ENCODE peak calls at places on chromosomes 4 and X, in five cellular contexts. L, E, M, J and Z are unnamed samples.

GRCh38 chrX:69107231-69107739 is 58.0 kb downstream of the PJA1 start:
- DNase-seq in L (no peak), E (no peak), M (no peak), J (peak; percentile 42), Z (no peak)

GRCh38 chrX:48785525-48786214 is 720 bp upstream of the GATA1 start:
- DNase-seq in L (no peak), E (no peak), M (no peak), J (no peak), Z (no peak)

GRCh38 chrX:18753603-18754002 is 46.2 kb downstream of the PPEF1 start:
- DNase-seq in L (no peak), E (no peak), M (no peak), J (no peak), Z (no peak)

GRCh38 chr4:153207561-153207960 is 3.3 kb downstream of the TRIM2 start:
- DNase-seq in L (peak; percentile 30), E (peak; percentile 28), M (no peak), J (peak; percentile 53), Z (no peak)

GRCh38 chr4:77193511-77194236 is 36.7 kb downstream of the CCNG2 start:
- DNase-seq in L (no peak), E (no peak), M (peak; percentile 15), J (no peak), Z (peak; percentile 7)

GRCh38 chr4:173264245-173264959 is 69.8 kb downstream of the HMGB2 start:
- DNase-seq in L (peak; percentile 85), E (no peak), M (no peak), J (peak; percentile 58), Z (no peak)

GRCh38 chrX:33210156-33210555 is 1.2 kb downstream of the DMD start:
- DNase-seq in L (no peak), E (no peak), M (no peak), J (no peak), Z (no peak)

GRCh38 chrX:154546354-154547244 is at the start of gene G6PD:
- DNase-seq in L (peak; percentile 49), E (peak; percentile 43), M (no peak), J (peak; percentile 78), Z (no peak)

GRCh38 chrX:104795804-104796203 is 229.8 kb downstream of the IL1RAPL2 start:
- DNase-seq in L (no peak), E (no peak), M (no peak), J (no peak), Z (no peak)

GRCh38 chrX:141879616-141880015 is 24.1 kb upstream of the MAGEC1 start:
- DNase-seq in L (no peak), E (no peak), M (no peak), J (no peak), Z (no peak)

GRCh38 chr4:8381814-8382581 is 58.5 kb downstream of the ACOX3 start:
- DNase-seq in L (no peak), E (peak; percentile 8), M (no peak), J (no peak), Z (no peak)

DNA sequence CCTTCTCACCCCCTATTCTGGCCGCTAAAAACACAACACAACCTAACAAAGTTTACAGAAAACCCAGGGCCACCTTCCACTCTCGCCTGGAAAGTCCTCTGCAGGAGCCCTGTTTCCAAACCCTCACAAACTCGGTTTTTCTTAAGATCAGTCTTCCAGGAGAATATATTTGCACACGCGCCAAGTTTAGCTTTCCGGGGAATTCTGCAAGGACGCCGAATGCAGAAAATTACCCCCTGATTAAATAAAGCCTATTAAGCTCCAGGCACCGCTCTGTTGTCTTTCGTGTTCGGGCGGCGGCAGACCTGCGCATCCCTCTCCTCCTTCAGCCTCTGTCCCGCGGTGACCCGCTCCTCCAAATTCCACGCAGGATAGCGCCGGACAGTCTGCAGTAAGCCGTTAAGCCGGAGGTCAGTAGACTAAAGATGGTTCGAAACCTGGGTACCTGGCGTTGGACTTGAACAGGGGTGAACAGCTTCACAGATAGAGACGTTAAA is 5.0 kb downstream of the MSX1 start:
- DNase-seq in L (no peak), E (no peak), M (no peak), J (no peak), Z (no peak)
- H3K4me1 ChIP-seq in L (no peaks in the 10 kb centered on the region), E (peaks cover 9% of the 10 kb centered on the region), M (peaks cover 18% of the 10 kb centered on the region), J (peaks cover 52% of the 10 kb centered on the region), Z (peaks cover 11% of the 10 kb centered on the region)

GRCh38 chr4:128444544-128445302 is 157.1 kb upstream of the PGRMC2 start:
- DNase-seq in L (peak; percentile 48), E (no peak), M (no peak), J (no peak), Z (no peak)

GRCh38 chr4:128450326-128451120 is 162.9 kb upstream of the PGRMC2 start:
- DNase-seq in L (no peak), E (no peak), M (no peak), J (no peak), Z (no peak)

GRCh38 chr4:128452415-128452814 is 164.8 kb upstream of the PGRMC2 start:
- DNase-seq in L (no peak), E (no peak), M (no peak), J (no peak), Z (no peak)

GRCh38 chr4:128451270-128451905 is 163.8 kb upstream of the PGRMC2 start:
- DNase-seq in L (no peak), E (no peak), M (no peak), J (no peak), Z (no peak)

DNA sequence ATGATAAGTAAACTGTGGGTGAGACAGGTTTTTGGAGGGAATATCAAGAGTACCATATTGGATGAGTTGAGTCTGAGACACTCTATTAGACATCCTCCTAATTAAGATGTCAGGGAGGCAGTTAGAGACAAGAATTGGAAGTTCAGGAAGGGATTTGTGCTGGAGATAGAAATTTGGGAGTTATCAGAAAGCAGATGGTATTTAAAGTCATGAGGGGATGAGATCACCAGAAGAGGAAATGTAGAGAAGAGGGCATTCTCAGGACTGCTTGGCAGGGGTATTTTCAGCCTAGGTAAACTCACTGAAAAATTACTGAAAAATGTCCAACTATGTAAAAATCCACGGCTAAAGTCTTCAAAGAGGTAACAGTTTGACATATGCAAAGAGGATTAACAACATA is 161.6 kb upstream of the PGRMC2 start:
- DNase-seq in L (no peak), E (no peak), M (no peak), J (no peak), Z (no peak)
- H3K27ac ChIP-seq in L (no peak overlapping the region), E (no peak overlapping the region), M (no peak overlapping the region), J (no peak overlapping the region), Z (no peak overlapping the region)

GRCh38 chr4:1244081-1244977 is 4.6 kb downstream of the CTBP1 start:
- DNase-seq in L (no peak), E (no peak), M (no peak), J (no peak), Z (peak; percentile 39)

GRCh38 chr4:1244978-1245471 is 3.9 kb downstream of the CTBP1 start:
- DNase-seq in L (no peak), E (no peak), M (no peak), J (no peak), Z (no peak)

GRCh38 chr4:1241936-1242505 is 6.9 kb downstream of the CTBP1 start:
- DNase-seq in L (no peak), E (no peak), M (no peak), J (peak; percentile 19), Z (peak; percentile 1)

GRCh38 chr4:1242506-1243450 is 6.2 kb downstream of the CTBP1 start:
- DNase-seq in L (no peak), E (no peak), M (no peak), J (peak; percentile 11), Z (peak; percentile 7)

DNA sequence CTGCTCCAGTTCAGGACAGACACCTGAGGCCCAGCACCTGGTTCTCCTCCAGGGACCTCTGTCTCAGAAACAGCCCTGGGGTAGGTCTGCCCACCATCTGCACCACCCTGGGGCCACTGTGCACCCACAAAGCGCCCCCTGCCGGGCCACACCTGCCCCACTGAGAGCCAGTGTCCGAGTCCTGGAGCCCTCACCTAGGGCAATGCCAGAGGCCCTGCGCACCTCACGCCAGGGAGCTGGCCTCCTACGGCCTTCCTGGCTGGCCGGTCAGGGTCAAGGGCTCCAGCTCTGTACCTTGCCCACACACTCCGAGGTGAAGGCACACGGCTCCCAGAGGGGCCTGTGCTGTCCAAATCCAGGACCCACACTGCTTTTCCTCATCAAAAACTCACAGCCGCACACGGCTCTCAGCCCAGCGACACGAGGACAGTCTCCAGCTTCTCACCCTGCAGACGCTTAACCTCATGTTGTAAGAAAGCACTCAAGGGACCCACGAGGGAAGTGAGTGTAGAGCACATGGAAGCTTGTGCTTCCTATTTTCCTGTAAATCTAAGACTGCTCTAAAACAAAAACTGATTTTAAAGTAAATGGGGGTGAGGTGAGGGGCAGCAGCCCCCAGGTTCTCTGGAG is 5.4 kb downstream of the CTBP1 start:
- DNase-seq in L (no peak), E (no peak), M (no peak), J (no peak), Z (no peak)
- H3K4me1 ChIP-seq in L (peaks cover 16% of the 10 kb centered on the region), E (peaks cover 25% of the 10 kb centered on the region), M (peaks cover 60% of the 10 kb centered on the region), J (peaks cover 71% of the 10 kb centered on the region), Z (peaks cover 52% of the 10 kb centered on the region)

GRCh38 chr4:74391346-74391745 is 26.4 kb downstream of the EREG start:
- DNase-seq in L (no peak), E (no peak), M (no peak), J (no peak), Z (no peak)

GRCh38 chr4:74397748-74398426 is 32.9 kb downstream of the EREG start:
- DNase-seq in L (no peak), E (no peak), M (no peak), J (no peak), Z (no peak)

GRCh38 chr4:74391890-74392478 is 27.0 kb downstream of the EREG start:
- DNase-seq in L (no peak), E (no peak), M (no peak), J (no peak), Z (no peak)

GRCh38 chr4:74395633-74396032 is 30.7 kb downstream of the EREG start:
- DNase-seq in L (peak; percentile 82), E (no peak), M (no peak), J (no peak), Z (no peak)

GRCh38 chr4:74394476-74395136 is 29.7 kb downstream of the EREG start:
- DNase-seq in L (peak; percentile 83), E (no peak), M (no peak), J (no peak), Z (no peak)
- H3K27ac ChIP-seq in L (no peak overlapping the region), E (no peak overlapping the region), M (no peak overlapping the region), J (no peak overlapping the region), Z (no peak overlapping the region)

GRCh38 chrX:136764206-136764605 is 16.5 kb downstream of the ARHGEF6 start:
- DNase-seq in L (no peak), E (no peak), M (no peak), J (no peak), Z (no peak)
- H3K4me1 ChIP-seq in L (peaks cover 2% of the 10 kb centered on the region), E (no peaks in the 10 kb centered on the region), M (peaks cover 38% of the 10 kb centered on the region), J (no peaks in the 10 kb centered on the region), Z (peaks cover 26% of the 10 kb centered on the region)

GRCh38 chrX:30576881-30577280 is 685 bp downstream of the TASL start:
- DNase-seq in L (no peak), E (no peak), M (no peak), J (no peak), Z (no peak)

GRCh38 chrX:30573125-30573524 is 4.4 kb downstream of the TASL start:
- DNase-seq in L (no peak), E (no peak), M (no peak), J (no peak), Z (no peak)

GRCh38 chrX:30580641-30581040 is 3.1 kb upstream of the TASL start:
- DNase-seq in L (no peak), E (no peak), M (no peak), J (no peak), Z (no peak)

GRCh38 chrX:30572678-30573077 is 4.9 kb downstream of the TASL start:
- DNase-seq in L (no peak), E (no peak), M (no peak), J (no peak), Z (no peak)

GRCh38 chrX:30577362-30577961 is at the start of gene TASL:
- DNase-seq in L (no peak), E (no peak), M (no peak), J (no peak), Z (no peak)
- H3K27ac ChIP-seq in L (no peak within 1 kb of the TSS), E (no peak within 1 kb of the TSS), M (no peak within 1 kb of the TSS), J (no peak within 1 kb of the TSS), Z (no peak within 1 kb of the TSS)

GRCh38 chr4:2411786-2412510 is 6.5 kb downstream of the ZFYVE28 start:
- DNase-seq in L (no peak), E (no peak), M (no peak), J (no peak), Z (no peak)
- H3K4me1 ChIP-seq in L (peaks cover 11% of the 10 kb centered on the region), E (peaks cover 38% of the 10 kb centered on the region), M (peaks cover 33% of the 10 kb centered on the region), J (peaks cover 28% of the 10 kb centered on the region), Z (peaks cover 23% of the 10 kb centered on the region)